ENCODE peak calls at places on chromosome 18, in seven cellular contexts. W, A, I, O, K, Q and Z are unnamed samples. For H3K36me3, the result is how much of the 10 kb centered on the place peaks cover.

GRCh38 chr18:61608306-61608705 is 275.1 kb downstream of the CDH20 start:
- DNase-seq in Q (no peak), O (no peak), K (no peak), A (peak), W (no peak), I (no peak), Z (no peak)

GRCh38 chr18:74005320-74006110 is 142.1 kb downstream of the FBXO15 start:
- DNase-seq in I (no peak), A (no peak), Q (no peak), O (no peak), K (no peak), W (no peak), Z (no peak)

GRCh38 chr18:24983566-24983965 is 368.4 kb downstream of the ZNF521 start:
- DNase-seq in I (no peak), A (no peak), Q (no peak), K (no peak), W (no peak), O (no peak), Z (no peak)

GRCh38 chr18:5294113-5294617 is 1.4 kb downstream of the ZBTB14 start:
- DNase-seq in W (peak), K (no peak), A (no peak), Q (peak), I (peak), O (peak), Z (peak)

GRCh38 chr18:76941284-76941683 is 118.9 kb downstream of the ZNF236 start:
- DNase-seq in A (no peak), I (no peak), K (no peak), O (no peak), W (no peak), Q (no peak), Z (peak)

GRCh38 chr18:9184998-9185613 is 48.5 kb downstream of the ANKRD12 start:
- DNase-seq in K (no peak), Q (no peak), O (no peak), I (no peak), A (no peak), W (no peak), Z (peak)

GRCh38 chr18:11553098-11553940 is 56.1 kb upstream of the SLC35G4 start:
- DNase-seq in O (no peak), W (peak), Q (no peak), I (peak), A (peak), K (peak), Z (peak)

GRCh38 chr18:76490701-76491171 is 4.3 kb downstream of the ZNF516 start:
- DNase-seq in I (peak), W (peak), Q (peak), A (peak), O (peak), K (no peak), Z (peak)

GRCh38 chr18:3468833-3469232 is 18.9 kb downstream of the TGIF1 start:
- DNase-seq in I (no peak), O (peak), A (peak), W (no peak), K (no peak), Q (no peak), Z (no peak)

GRCh38 chr18:63848159-63848558 is 39.3 kb upstream of the SERPINB2 start:
- DNase-seq in I (peak), W (peak), O (no peak), Q (no peak), A (peak), K (peak), Z (no peak)

GRCh38 chr18:47247036-47247832 is 4.2 kb downstream of the SKOR2 start:
- DNase-seq in A (no peak), K (no peak), Q (no peak), W (no peak), O (no peak), I (no peak), Z (peak)

GRCh38 chr18:30056528-30056927 is 986.0 kb downstream of the DSC3 start:
- DNase-seq in I (no peak), K (no peak), A (no peak), O (no peak), W (no peak), Q (no peak), Z (no peak)

GRCh38 chr18:76823574-76823973 is 1.2 kb downstream of the ZNF236 start:
- DNase-seq in Q (peak), O (no peak), K (no peak), I (no peak), W (no peak), A (peak), Z (no peak)

GRCh38 chr18:23570912-23571504 is 15.3 kb downstream of the NPC1 start:
- DNase-seq in Q (no peak), W (no peak), A (no peak), K (no peak), I (no peak), O (no peak), Z (no peak)

GRCh38 chr18:23565916-23566547 is 20.3 kb downstream of the NPC1 start:
- DNase-seq in W (no peak), O (no peak), Q (no peak), A (no peak), I (no peak), K (no peak), Z (no peak)

GRCh38 chr18:23569299-23570063 is 16.8 kb downstream of the NPC1 start:
- DNase-seq in W (no peak), A (no peak), Q (no peak), K (no peak), I (no peak), O (no peak), Z (no peak)

GRCh38 chr18:23568265-23568664 is 18.0 kb downstream of the NPC1 start:
- DNase-seq in I (no peak), Q (no peak), W (no peak), O (no peak), A (no peak), K (no peak), Z (no peak)

DNA sequence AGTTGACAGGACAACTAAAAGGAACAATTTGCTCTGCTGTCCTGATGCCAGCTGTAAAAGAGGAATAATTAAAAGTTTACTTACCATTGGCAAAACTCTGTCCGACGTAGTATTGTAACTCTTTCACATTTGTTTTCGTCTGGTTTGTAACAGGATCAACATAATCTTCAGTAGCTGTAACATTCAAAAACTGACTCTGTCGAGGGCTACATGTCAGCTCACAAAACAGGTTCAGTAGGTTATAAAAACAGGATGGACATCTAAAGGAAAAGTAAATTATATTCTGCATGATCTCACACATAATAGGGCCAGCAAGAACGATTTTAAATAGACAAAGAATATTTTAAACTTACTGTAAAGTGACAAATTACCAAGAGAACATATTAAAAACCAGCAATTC is 17.6 kb downstream of the NPC1 start:
- DNase-seq in O (no peak), A (no peak), I (no peak), K (no peak), Q (no peak), W (no peak), Z (no peak)
- H3K36me3 ChIP-seq in O (under half), A (half or more), I (under half), K (under half), Q (under half), W (under half), Z (half or more)

GRCh38 chr18:12779456-12779855 is 76.6 kb downstream of the PSMG2 start:
- DNase-seq in Q (no peak), A (no peak), W (no peak), K (no peak), O (no peak), I (no peak), Z (no peak)
- H3K4me3 ChIP-seq in Q (no peak), A (no peak), W (no peak), K (no peak), O (no peak), I (no peak), Z (no peak)

GRCh38 chr18:75265872-75266271 is 55.3 kb downstream of the TSHZ1 start:
- DNase-seq in A (no peak), I (no peak), W (no peak), K (no peak), O (no peak), Q (no peak), Z (no peak)

GRCh38 chr18:75261430-75262223 is 51.0 kb downstream of the TSHZ1 start:
- DNase-seq in I (no peak), K (no peak), W (no peak), O (no peak), Q (no peak), A (no peak), Z (no peak)

GRCh38 chr18:75267643-75268184 is 57.1 kb downstream of the TSHZ1 start:
- DNase-seq in I (no peak), W (no peak), Q (no peak), A (no peak), K (no peak), O (no peak), Z (no peak)

GRCh38 chr18:75265255-75265654 is 54.7 kb downstream of the TSHZ1 start:
- DNase-seq in W (no peak), O (no peak), Q (no peak), K (no peak), I (no peak), A (no peak), Z (no peak)

DNA sequence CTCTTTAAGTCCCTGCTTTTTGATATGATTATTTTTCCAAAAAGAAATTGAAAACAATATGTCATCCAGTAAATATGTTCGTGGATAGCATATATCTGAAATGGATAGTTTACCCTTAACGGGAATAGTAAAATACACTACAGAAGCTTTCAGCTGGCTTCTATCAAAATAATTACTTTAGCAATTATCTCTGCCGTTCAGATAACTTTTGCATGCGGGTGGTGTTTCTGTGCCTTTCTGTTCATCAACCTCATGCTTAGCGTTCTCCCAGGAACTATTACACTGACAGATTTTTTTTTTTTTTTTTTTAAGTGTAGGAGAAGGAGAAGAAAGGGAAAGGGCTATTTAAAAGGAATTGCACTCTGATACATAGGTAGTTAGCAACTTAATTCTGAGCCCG is 53.6 kb downstream of the TSHZ1 start:
- DNase-seq in O (no peak), W (no peak), Q (no peak), I (no peak), A (no peak), K (no peak), Z (no peak)
- H3K36me3 ChIP-seq in O (under half), W (under half), Q (under half), I (under half), A (under half), K (under half), Z (under half)

GRCh38 chr18:35136248-35136647 is 95.0 kb downstream of the MAPRE2 start:
- DNase-seq in W (no peak), Q (no peak), O (no peak), I (no peak), K (no peak), A (no peak), Z (no peak)
- H3K4me3 ChIP-seq in W (no peak), Q (no peak), O (no peak), I (no peak), K (no peak), A (no peak), Z (no peak)

DNA sequence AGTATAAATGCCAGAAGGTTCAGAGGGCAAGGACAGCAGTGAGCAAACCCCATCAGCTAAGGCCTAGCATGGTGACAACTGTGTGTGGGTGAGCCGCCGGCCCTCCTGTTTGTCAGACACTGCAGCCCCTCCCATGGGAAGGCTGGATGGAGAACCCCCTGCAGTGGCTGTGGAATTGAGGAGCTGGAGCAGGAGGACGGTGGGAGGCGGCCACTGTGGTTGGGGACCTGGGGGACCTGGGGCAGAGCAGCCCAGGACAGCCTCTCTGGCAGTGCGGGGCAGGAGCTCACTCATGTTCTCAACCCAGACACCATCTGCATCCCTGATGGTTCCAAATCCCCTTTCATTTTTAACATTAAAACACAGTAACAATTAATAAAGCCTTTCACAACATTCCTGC is 68.8 kb downstream of the TSHZ1 start:
- DNase-seq in Q (no peak), W (no peak), K (no peak), O (no peak), A (no peak), I (no peak), Z (no peak)
- H3K36me3 ChIP-seq in Q (under half), W (under half), K (under half), O (under half), A (under half), I (under half), Z (under half)

GRCh38 chr18:79218605-79219195 is 149.5 kb downstream of the ATP9B start:
- DNase-seq in A (no peak), I (no peak), K (no peak), O (no peak), Q (no peak), W (no peak), Z (no peak)
- H3K4me3 ChIP-seq in A (no peak), I (no peak), K (no peak), O (no peak), Q (no peak), W (no peak), Z (no peak)

GRCh38 chr18:48926420-48926857 is 24.3 kb downstream of the SMAD7 start:
- DNase-seq in A (no peak), Q (peak), K (no peak), I (no peak), O (no peak), W (no peak), Z (peak)
- H3K36me3 ChIP-seq in A (under half), Q (under half), K (under half), I (under half), O (under half), W (under half), Z (under half)

GRCh38 chr18:68721681-68722583 is 7.0 kb upstream of the TMX3 start:
- DNase-seq in I (no peak), A (peak), K (no peak), Q (no peak), O (no peak), W (no peak), Z (peak)
- H3K4me3 ChIP-seq in I (no peak), A (peak), K (no peak), Q (peak), O (no peak), W (no peak), Z (peak)